ENCODE peak calls at places on chromosomes 3 and 15, in four cellular contexts. U is immature natural killer cell, T is NCI-H82, H is OCI-LY7. V is an unnamed sample.

GRCh38 chr3:67947808-67948508 is 293.5 kb upstream of the SUCLG2 start:
- DNase-seq in H (peak; percentile 88), T (no peak), U (no peak), V (no peak)

GRCh38 chr3:61772439-61772838 is 211.1 kb downstream of the PTPRG start:
- DNase-seq in T (no peak), H (no peak), U (no peak), V (no peak)

GRCh38 chr15:65460948-65461347 is 38.2 kb upstream of the IGDCC4 start:
- DNase-seq in T (no peak), H (no peak), U (no peak), V (peak; percentile 49)

GRCh38 chr3:81544385-81544784 is 217.1 kb downstream of the GBE1 start:
- DNase-seq in T (no peak), H (no peak), U (no peak), V (no peak)

GRCh38 chr3:28124882-28125281 is 116.5 kb upstream of the CMC1 start:
- DNase-seq in H (peak; percentile 7), U (no peak), T (no peak), V (no peak)

GRCh38 chr15:35958021-35958420 is 412.1 kb upstream of the DPH6 start:
- DNase-seq in U (no peak), H (no peak), T (peak; percentile 97), V (no peak)

GRCh38 chr3:52313774-52314188 is 2.3 kb upstream of the DNAH1 start:
- DNase-seq in H (peak; percentile 68), T (no peak), U (no peak), V (no peak)

GRCh38 chr15:58077427-58077826 is 11.9 kb upstream of the ALDH1A2 start:
- DNase-seq in H (peak; percentile 5), U (no peak), T (peak; percentile 47), V (peak; percentile 59)

GRCh38 chr15:74788716-74789151 is 6.9 kb downstream of the CSK start:
- DNase-seq in H (peak; percentile 87), U (peak; percentile 81), T (no peak), V (no peak)

GRCh38 chr3:131142580-131142979 is 115.9 kb downstream of the NEK11 start:
- DNase-seq in U (no peak), T (no peak), H (no peak), V (no peak)

GRCh38 chr3:54366839-54367238 is 244.5 kb downstream of the CACNA2D3 start:
- DNase-seq in T (peak; percentile 3), U (no peak), H (no peak), V (no peak)

GRCh38 chr3:71045917-71046282 is 537.6 kb downstream of the FOXP1 start:
- DNase-seq in H (no peak), T (no peak), U (no peak), V (no peak)

GRCh38 chr3:64161481-64161952 is 63.7 kb downstream of the PRICKLE2 start:
- DNase-seq in T (no peak), U (no peak), H (no peak), V (no peak)

GRCh38 chr3:32493437-32494414 is 8.9 kb downstream of the CMTM6 start:
- DNase-seq in T (no peak), U (peak; percentile 10), H (no peak), V (peak; percentile 57)

GRCh38 chr15:59991919-59992318 is 12.2 kb upstream of the FOXB1 start:
- DNase-seq in H (no peak), U (no peak), T (no peak), V (no peak)

GRCh38 chr3:171954644-171955365 is 84.6 kb upstream of the FNDC3B start:
- DNase-seq in H (no peak), U (no peak), T (no peak), V (no peak)

GRCh38 chr3:183212096-183212495 is 41.0 kb upstream of the B3GNT5 start:
- DNase-seq in T (no peak), U (no peak), H (no peak), V (no peak)

GRCh38 chr15:56496635-56497034 is 31.7 kb upstream of the MNS1 start:
- DNase-seq in T (peak; percentile 88), H (peak; percentile 88), U (peak; percentile 9), V (peak; percentile 82)

GRCh38 chr15:67510597-67511225 is 10.2 kb upstream of the C15orf61 start:
- DNase-seq in U (no peak), T (no peak), H (no peak), V (no peak)

GRCh38 chr3:197406266-197406665 is 107.9 kb upstream of the DLG1 start:
- DNase-seq in T (no peak), U (no peak), H (no peak), V (no peak)

GRCh38 chr15:81006124-81006523 is 5.4 kb downstream of the TLNRD1 start:
- DNase-seq in U (no peak), T (no peak), H (no peak), V (no peak)

GRCh38 chr15:75923756-75924155 is 20.1 kb downstream of the FBXO22 start:
- DNase-seq in H (no peak), U (peak; percentile 54), T (no peak), V (peak; percentile 82)

GRCh38 chr3:141498592-141499223 is 11.9 kb downstream of the RASA2 start:
- DNase-seq in T (no peak), U (peak; percentile 94), H (peak; percentile 91), V (no peak)

GRCh38 chr3:194472290-194472920 is 14.4 kb downstream of the ATP13A3 start:
- DNase-seq in H (peak; percentile 77), T (peak; percentile 83), U (peak; percentile 47), V (peak; percentile 25)

GRCh38 chr15:68385671-68386586 is 46.0 kb downstream of the ITGA11 start:
- DNase-seq in T (no peak), U (no peak), H (no peak), V (no peak)

GRCh38 chr3:22609139-22609538 is 594.0 kb upstream of the UBE2E2 start:
- DNase-seq in H (no peak), U (no peak), T (no peak), V (no peak)

GRCh38 chr3:128492353-128493220 is at the start of gene GATA2:
- DNase-seq in U (no peak), T (peak; percentile 68), H (peak; percentile 14), V (peak; percentile 71)

GRCh38 chr3:48684480-48685143 is 1.1 kb downstream of the NCKIPSD start:
- DNase-seq in T (peak; percentile 29), U (no peak), H (peak; percentile 33), V (no peak)

GRCh38 chr15:98900382-98900781 is 107.2 kb downstream of the PGPEP1L start:
- DNase-seq in H (no peak), U (no peak), T (no peak), V (peak; percentile 21)

GRCh38 chr3:4359805-4360502 is 56.8 kb downstream of the SETMAR start:
- DNase-seq in T (no peak), H (no peak), U (no peak), V (no peak)

GRCh38 chr3:49415931-49416601 is 3.8 kb downstream of the TCTA start:
- DNase-seq in H (peak; percentile 89), U (peak; percentile 76), T (no peak), V (peak; percentile 94)

GRCh38 chr15:70559223-70559823 is 204.0 kb downstream of the UACA start:
- DNase-seq in H (peak; percentile 4), T (peak; percentile 13), U (peak; percentile 57), V (peak; percentile 2)

GRCh38 chr15:77027697-77028450 is 32.9 kb downstream of the PSTPIP1 start:
- DNase-seq in U (no peak), T (no peak), H (no peak), V (no peak)

V was measured in trophoblast cell.